ENCODE peak calls at places on chromosomes 5 and 9, in ten cellular contexts. K is GM12891, L is spleen, Q is suprapubic skin, I is HL-60, V is stomach, Z is breast epithelium, X is HepG2, M is prostate gland, S is GM12892. R is an unnamed sample.

GRCh38 chr5:167230414-167230813 is 1061.0 kb upstream of the WWC1 start:
- DNase-seq in K (no peak), L (no peak), Q (no peak), I (no peak), V (no peak), Z (no peak), X (no peak), M (no peak), S (no peak), R (no peak)

GRCh38 chr5:95446009-95446408 is 54.8 kb downstream of the FAM81B start:
- DNase-seq in K (no peak), L (no peak), Q (no peak), I (no peak), V (no peak), Z (no peak), X (no peak), M (no peak), S (no peak), R (peak; percentile 10)

GRCh38 chr9:89359636-89360315 is 41.5 kb downstream of the SECISBP2 start:
- DNase-seq in K (no peak), L (no peak), Q (no peak), I (no peak), V (no peak), Z (no peak), X (no peak), M (no peak), S (no peak), R (no peak)

GRCh38 chr9:15592317-15592716 is 39.5 kb downstream of the CCDC171 start:
- DNase-seq in K (no peak), L (no peak), Q (no peak), I (no peak), V (no peak), Z (no peak), X (no peak), M (no peak), S (no peak), R (no peak)

GRCh38 chr5:53908752-53909151 is 348.3 kb downstream of the NDUFS4 start:
- DNase-seq in K (no peak), L (no peak), Q (no peak), I (no peak), V (no peak), Z (no peak), X (no peak), M (no peak), S (no peak), R (no peak)

GRCh38 chr5:139903450-139903804 is 107.8 kb downstream of the PSD2 start:
- DNase-seq in K (no peak), L (peak; percentile 56), Q (no peak), I (no peak), V (no peak), Z (no peak), X (no peak), M (no peak), S (no peak), R (no peak)

GRCh38 chr9:111601237-111602018 is 2.0 kb upstream of the PTGR1 start:
- DNase-seq in K (no peak), L (no peak), Q (no peak), I (no peak), V (no peak), Z (no peak), X (peak; percentile 70), M (no peak), S (no peak), R (no peak)

GRCh38 chr5:181092428-181092827 is 38.5 kb downstream of the OR2V1 start:
- DNase-seq in K (no peak), L (no peak), Q (no peak), I (no peak), V (no peak), Z (no peak), X (no peak), M (no peak), S (no peak), R (no peak)

GRCh38 chr9:127162567-127163365 is 40.3 kb upstream of the ANGPTL2 start:
- DNase-seq in K (no peak), L (no peak), Q (peak; percentile 45), I (no peak), V (peak; percentile 11), Z (no peak), X (no peak), M (no peak), S (no peak), R (no peak)

GRCh38 chr5:25027016-25027415 is 382.2 kb upstream of the CDH10 start:
- DNase-seq in K (no peak), L (no peak), Q (no peak), I (no peak), V (no peak), Z (no peak), X (no peak), M (no peak), S (no peak), R (no peak)

GRCh38 chr9:126794441-126794840 is 10.4 kb upstream of the ZBTB43 start:
- DNase-seq in K (no peak), L (no peak), Q (no peak), I (no peak), V (no peak), Z (no peak), X (no peak), M (no peak), S (no peak), R (no peak)

GRCh38 chr5:147658293-147658932 is 124.1 kb downstream of the JAKMIP2 start:
- DNase-seq in K (no peak), L (no peak), Q (no peak), I (no peak), V (no peak), Z (no peak), X (no peak), M (no peak), S (no peak), R (no peak)

GRCh38 chr5:163695817-163696216 is 190.4 kb downstream of the MAT2B start:
- DNase-seq in K (no peak), L (no peak), Q (no peak), I (no peak), V (no peak), Z (no peak), X (no peak), M (no peak), S (no peak), R (no peak)

GRCh38 chr5:158805195-158805594 is 294.5 kb downstream of the EBF1 start:
- DNase-seq in K (no peak), L (no peak), Q (no peak), I (no peak), V (no peak), Z (no peak), X (no peak), M (no peak), S (no peak), R (no peak)

GRCh38 chr5:31237159-31237558 is 43.7 kb downstream of the CDH6 start:
- DNase-seq in K (no peak), L (no peak), Q (no peak), I (no peak), V (no peak), Z (no peak), X (peak; percentile 6), M (no peak), S (no peak), R (no peak)

DNA sequence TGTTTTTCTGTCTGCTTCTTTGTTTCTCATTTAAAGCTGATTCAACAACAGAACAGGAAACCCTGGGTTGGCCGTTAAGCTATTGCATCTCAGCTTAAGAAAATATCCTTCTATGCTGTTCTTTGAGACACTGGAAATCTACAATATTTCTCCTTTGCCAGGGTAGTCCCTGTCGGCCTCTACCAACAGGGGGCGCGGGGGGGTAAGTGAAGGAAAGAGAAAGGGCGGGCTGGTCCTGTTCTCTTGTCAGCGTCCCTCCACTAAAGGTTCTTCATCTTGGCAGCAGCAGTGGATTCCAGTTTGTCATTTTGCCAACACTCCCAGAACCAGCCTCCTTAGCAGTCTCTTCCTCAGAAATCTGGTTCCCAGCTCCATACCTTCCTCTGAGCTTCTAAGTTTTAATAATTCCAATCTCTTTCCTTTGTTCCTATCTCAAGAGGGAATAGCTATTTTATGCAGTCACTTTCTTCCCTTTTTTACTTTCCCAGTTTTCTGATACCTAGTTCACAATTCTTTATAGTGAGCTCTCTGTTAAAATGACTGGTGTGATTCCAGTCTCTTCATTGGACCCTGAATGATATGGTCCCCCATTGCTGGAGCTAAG is 222.3 kb downstream of the GLIS3 start:
- DNase-seq in K (peak; percentile 15), L (no peak), Q (peak; percentile 84), I (no peak), V (peak; percentile 80), Z (peak; percentile 74), X (peak; percentile 10), M (peak; percentile 36), S (peak; percentile 2), R (peak; percentile 48)
- TF ChIP-seq POLR2AphosphoS5 in K (no peak), L (no peak), Q (no peak), I (no peak), V (no peak), Z (no peak), X (no peak), M (no peak), S (no peak), R (no peak)

GRCh38 chr5:932628-933250 is 40.1 kb downstream of the TRIP13 start:
- DNase-seq in K (no peak), L (no peak), Q (no peak), I (no peak), V (peak; percentile 24), Z (no peak), X (no peak), M (no peak), S (no peak), R (no peak)
- TF ChIP-seq POLR2AphosphoS5 in K (no peak), L (no peak), Q (no peak), I (no peak), V (no peak), Z (peak; percentile 13), X (no peak), M (peak; percentile 21), S (no peak), R (no peak)

GRCh38 chr5:1718669-1719068 is 81.0 kb downstream of the MRPL36 start:
- DNase-seq in K (no peak), L (no peak), Q (no peak), I (no peak), V (no peak), Z (no peak), X (no peak), M (no peak), S (no peak), R (peak; percentile 12)
- TF ChIP-seq POLR2AphosphoS5 in K (no peak), L (no peak), Q (no peak), I (no peak), V (no peak), Z (no peak), X (no peak), M (no peak), S (no peak), R (no peak)

DNA sequence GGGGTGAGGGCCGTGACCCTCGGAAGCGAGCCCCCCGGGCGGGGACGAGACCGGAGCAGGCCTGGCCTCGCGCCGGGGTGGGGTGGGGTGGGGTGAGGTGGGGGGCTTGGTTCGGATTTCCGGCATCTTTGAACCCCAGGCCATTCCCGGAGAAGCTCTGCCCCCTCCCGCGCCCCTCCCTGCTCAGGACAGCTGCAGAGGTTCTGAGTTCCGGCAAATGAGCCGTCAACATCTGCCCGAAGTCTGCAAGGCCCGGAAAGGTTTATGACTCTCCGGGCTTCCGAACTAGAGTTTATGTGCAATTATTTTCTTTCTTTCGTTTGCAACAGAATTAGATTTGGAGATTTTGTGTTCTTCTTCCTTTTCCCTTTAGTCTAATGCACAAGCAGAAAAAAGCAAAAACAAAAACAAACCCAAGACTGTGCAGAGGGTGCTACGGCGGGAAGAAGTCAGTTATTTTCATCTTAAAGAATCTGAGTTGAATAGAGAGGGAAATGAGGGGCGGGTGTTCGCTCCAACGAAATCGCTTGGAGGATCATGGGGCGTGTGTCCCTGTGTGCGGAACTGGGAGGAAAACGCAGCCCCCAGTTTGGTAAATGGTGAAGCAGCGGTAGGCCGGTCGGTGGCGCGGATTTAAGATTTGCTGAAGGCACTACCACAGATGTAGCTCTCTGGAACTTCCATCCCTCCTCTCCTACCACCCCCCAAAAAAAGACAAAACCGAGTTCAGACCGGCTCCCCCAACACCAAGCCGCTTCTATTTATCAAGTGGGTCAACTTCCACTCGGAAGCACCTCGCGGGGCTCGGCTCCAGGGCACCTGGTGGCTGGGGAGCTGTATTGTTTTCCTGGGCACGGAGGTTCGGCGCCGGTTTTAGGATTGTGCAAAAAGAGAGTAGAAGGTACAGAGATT is 4.8 kb downstream of the LHX2 start:
- DNase-seq in K (no peak), L (no peak), Q (peak; percentile 49), I (no peak), V (no peak), Z (no peak), X (no peak), M (no peak), S (no peak), R (no peak)
- TF ChIP-seq POLR2AphosphoS5 in K (no peak), L (no peak), Q (no peak), I (no peak), V (no peak), Z (no peak), X (no peak), M (no peak), S (no peak), R (no peak)